ENCODE peak calls at places on chromosomes 11 and 22, in five cellular contexts. K is lower leg skin, J is Peyer's patch, V is transverse colon, E is HepG2. A is an unnamed sample.

GRCh38 chr11:120645639-120646038 is 134.1 kb downstream of the GRIK4 start:
- DNase-seq in E (no peak), J (no peak), V (no peak), K (no peak), A (no peak)

GRCh38 chr11:111347723-111348115 is 31.4 kb downstream of the POU2AF1 start:
- DNase-seq in K (peak), E (no peak), J (no peak), V (no peak), A (no peak)

GRCh38 chr11:128518493-128519207 is 68.7 kb downstream of the ETS1 start:
- DNase-seq in J (no peak), V (no peak), E (no peak), K (no peak), A (no peak)

GRCh38 chr11:67117176-67117575 is 1.9 kb upstream of the KDM2A start:
- DNase-seq in V (no peak), J (no peak), E (no peak), K (no peak), A (no peak)

GRCh38 chr11:75878968-75879367 is 64.0 kb downstream of the UVRAG start:
- DNase-seq in J (no peak), E (no peak), V (no peak), K (no peak), A (no peak)

GRCh38 chr11:11588890-11589289 is 32.9 kb downstream of the GALNT18 start:
- DNase-seq in E (no peak), J (no peak), K (no peak), V (no peak), A (no peak)

GRCh38 chr11:59212744-59213573 is at the start of gene MPEG1:
- DNase-seq in V (no peak), J (no peak), E (no peak), K (no peak), A (no peak)

GRCh38 chr22:25645266-25645665 is 80.8 kb downstream of the GRK3 start:
- DNase-seq in V (no peak), E (no peak), J (no peak), K (no peak), A (no peak)

GRCh38 chr11:69470301-69470700 is 11.2 kb upstream of the LINC01488 start:
- DNase-seq in V (peak), K (no peak), E (peak), J (no peak), A (no peak)

GRCh38 chr11:27926469-27926868 is 181.5 kb downstream of the KIF18A start:
- DNase-seq in V (no peak), K (no peak), J (no peak), E (no peak), A (no peak)

GRCh38 chr22:23013612-23014011 is 56.7 kb upstream of the GNAZ start:
- DNase-seq in J (no peak), E (no peak), K (no peak), V (no peak), A (no peak)

GRCh38 chr11:62910141-62910882 is 10.9 kb downstream of the CHRM1 start:
- DNase-seq in J (no peak), E (no peak), V (no peak), K (no peak), A (no peak)

GRCh38 chr11:78714539-78714938 is 139.9 kb upstream of the NARS2 start:
- DNase-seq in E (no peak), K (no peak), V (peak), J (no peak), A (no peak)

GRCh38 chr11:93236741-93237675 is 39.2 kb upstream of the SLC36A4 start:
- DNase-seq in J (no peak), V (peak), K (no peak), E (peak), A (no peak)

GRCh38 chr11:32213223-32213622 is 122.3 kb downstream of the RCN1 start:
- DNase-seq in V (no peak), K (no peak), E (no peak), J (no peak), A (peak)

GRCh38 chr11:118744001-118744400 is 47.0 kb downstream of the DDX6 start:
- DNase-seq in V (no peak), K (no peak), E (no peak), J (no peak), A (no peak)

GRCh38 chr11:13486926-13487660 is 8.7 kb downstream of the PTH start:
- DNase-seq in J (peak), K (no peak), E (peak), V (peak), A (no peak)

GRCh38 chr11:298406-299065 is 790 bp downstream of the IFITM5 start:
- DNase-seq in K (no peak), J (peak), E (no peak), V (peak), A (no peak)

GRCh38 chr22:27778299-27779090 is 23.1 kb downstream of the MN1 start:
- DNase-seq in E (no peak), J (no peak), K (no peak), V (no peak), A (no peak)

GRCh38 chr11:394034-394857 is at the start of gene PKP3:
- DNase-seq in E (peak), K (peak), V (peak), J (peak), A (peak)

GRCh38 chr11:18701614-18702216 is 3.1 kb downstream of the TMEM86A start:
- DNase-seq in K (no peak), E (no peak), J (no peak), V (no peak), A (no peak)

DNA sequence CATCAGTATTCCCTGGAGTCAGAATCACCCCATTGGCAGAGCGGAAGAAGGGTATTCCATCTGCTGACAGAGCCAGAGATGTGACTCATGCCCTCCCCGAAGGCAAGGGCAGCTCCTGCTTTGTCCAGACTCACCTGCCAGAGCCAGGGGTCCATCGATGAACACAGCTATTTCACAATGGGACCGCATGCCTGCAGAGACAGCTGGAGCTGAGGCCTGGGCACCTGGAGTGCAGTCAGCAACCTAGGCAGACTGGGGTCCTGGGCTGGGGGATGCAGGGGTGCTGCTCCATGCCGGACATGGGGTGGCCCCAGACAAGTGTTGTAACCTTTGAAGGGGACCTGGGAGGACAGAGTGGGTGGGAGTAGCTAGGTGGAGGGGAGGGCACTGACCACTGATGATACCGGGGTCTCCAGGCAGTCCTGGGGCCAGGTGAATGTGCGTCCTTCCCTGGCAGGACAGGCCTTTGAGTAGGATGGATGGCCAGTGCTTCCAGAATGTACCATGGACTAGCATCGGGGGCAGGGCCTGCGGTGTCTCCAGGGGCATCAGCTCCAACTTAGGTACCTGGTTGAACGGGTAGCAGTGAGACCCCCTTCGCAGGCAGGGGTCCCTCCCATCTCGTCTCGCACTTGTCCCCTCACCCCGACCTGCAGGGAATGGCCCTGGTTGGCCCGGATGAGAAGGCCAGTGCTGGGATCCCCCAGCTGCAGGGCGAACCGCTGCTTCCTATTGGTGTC is 1.7 kb downstream of the TRPT1 start:
- DNase-seq in V (no peak), J (peak), K (no peak), E (no peak), A (peak)
- TF ChIP-seq POLR2A in V (no peak), J (no peak), K (no peak), E (no peak), A (no peak)

DNA sequence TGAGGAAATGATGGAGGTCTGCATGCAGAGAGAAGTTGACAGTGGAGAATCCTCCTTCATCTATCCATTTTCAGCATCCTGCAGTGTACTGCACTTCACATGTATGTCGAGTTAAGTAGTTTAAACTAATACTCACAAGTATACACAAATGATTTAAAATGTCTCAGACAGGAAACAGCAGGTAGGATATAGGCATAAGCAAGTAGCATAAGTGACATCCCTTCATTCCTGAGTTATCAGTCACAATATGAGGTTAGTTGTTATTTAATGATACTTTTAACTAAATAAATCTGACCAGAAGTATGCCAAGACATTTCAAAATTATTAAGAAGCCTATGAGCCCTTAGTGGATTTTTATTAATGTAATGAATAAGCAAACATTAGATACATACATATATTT is 37.4 kb downstream of the MTMR2 start:
- DNase-seq in V (no peak), E (no peak), J (no peak), K (no peak), A (no peak)
- TF ChIP-seq POLR2A in V (no peak), E (no peak), J (no peak), K (no peak), A (no peak)

GRCh38 chr11:98227266-98227665 is 793.5 kb upstream of the CNTN5 start:
- DNase-seq in K (no peak), J (no peak), V (no peak), E (no peak), A (no peak)

GRCh38 chr11:98234698-98235097 is 786.1 kb upstream of the CNTN5 start:
- DNase-seq in E (no peak), K (no peak), V (no peak), J (no peak), A (no peak)

GRCh38 chr11:98230678-98231077 is 790.1 kb upstream of the CNTN5 start:
- DNase-seq in K (no peak), E (no peak), J (no peak), V (no peak), A (no peak)
- TF ChIP-seq POLR2A in K (no peak), E (no peak), J (no peak), V (no peak), A (no peak)

GRCh38 chr22:36333632-36334031 is 54.1 kb downstream of the MYH9 start:
- DNase-seq in V (no peak), J (no peak), E (no peak), K (no peak), A (no peak)

GRCh38 chr22:36331306-36331911 is 56.4 kb downstream of the MYH9 start:
- DNase-seq in V (peak), J (no peak), K (peak), E (peak), A (no peak)

GRCh38 chr22:36330655-36331305 is 57.0 kb downstream of the MYH9 start:
- DNase-seq in V (no peak), K (no peak), J (no peak), E (no peak), A (no peak)

GRCh38 chr22:36332623-36333331 is 55.0 kb downstream of the MYH9 start:
- DNase-seq in K (no peak), V (peak), E (no peak), J (no peak), A (no peak)

GRCh38 chr22:36331912-36332622 is 55.7 kb downstream of the MYH9 start:
- DNase-seq in J (no peak), V (peak), K (peak), E (no peak), A (no peak)
- TF ChIP-seq POLR2A in J (no peak), V (no peak), K (no peak), E (no peak), A (no peak)

GRCh38 chr11:65435330-65435931 is 12.8 kb downstream of the NEAT1 start:
- DNase-seq in K (no peak), E (no peak), V (peak), J (no peak), A (no peak)

GRCh38 chr11:65434667-65435179 is 12.1 kb downstream of the NEAT1 start:
- DNase-seq in K (peak), E (no peak), J (no peak), V (peak), A (no peak)

GRCh38 chr11:65437436-65438227 is 15.0 kb downstream of the NEAT1 start:
- DNase-seq in K (peak), V (peak), J (no peak), E (no peak), A (no peak)

GRCh38 chr11:65436412-65437032 is 13.9 kb downstream of the NEAT1 start:
- DNase-seq in V (peak), K (no peak), J (no peak), E (no peak), A (no peak)

DNA sequence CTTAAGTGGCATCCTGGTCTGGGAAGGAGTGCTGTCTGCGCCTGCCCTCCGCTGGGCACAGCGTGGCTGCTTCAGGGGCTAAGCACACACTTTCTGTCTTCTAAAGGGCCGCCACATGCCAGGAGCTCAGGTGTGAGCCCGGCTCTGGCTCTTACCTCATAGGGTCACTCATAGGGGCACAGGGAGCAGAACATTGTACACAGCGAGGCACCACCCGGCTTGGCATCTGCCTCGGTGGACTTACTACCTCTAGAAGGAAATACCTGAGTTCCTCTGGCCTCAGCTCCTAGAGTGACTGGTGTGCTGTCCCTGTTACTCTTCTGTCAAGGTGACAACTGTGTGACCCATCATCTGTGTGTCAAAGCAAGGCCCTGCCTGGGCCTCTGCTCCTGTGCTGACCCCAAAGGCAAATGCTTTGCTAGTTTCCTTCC is 13.4 kb downstream of the NEAT1 start:
- DNase-seq in K (no peak), J (peak), E (no peak), V (peak), A (no peak)
- TF ChIP-seq POLR2A in K (no peak), J (peak), E (no peak), V (peak), A (no peak)

A was measured in H54.